ENCODE peak calls at places on chromosomes 6 and 20, in six cellular contexts. P is pancreas, F is spleen, I is body of pancreas, Q is Karpas-422, M is GM06990. A is an unnamed sample.

GRCh38 chr6:137334884-137335283 is 115.7 kb upstream of the IFNGR1 start:
- DNase-seq in Q (no peak), F (no peak), I (no peak), M (no peak), P (no peak), A (no peak)

GRCh38 chr6:146770275-146770964 is 171.6 kb downstream of the ADGB start:
- DNase-seq in Q (no peak), I (no peak), P (no peak), F (no peak), M (no peak), A (no peak)

GRCh38 chr20:24937579-24937978 is 11.5 kb upstream of the CST7 start:
- DNase-seq in P (no peak), I (no peak), M (no peak), F (peak), Q (no peak), A (no peak)

GRCh38 chr6:44009425-44010321 is 117.6 kb downstream of the MRPL14 start:
- DNase-seq in Q (no peak), P (no peak), F (no peak), M (no peak), I (peak), A (no peak)

GRCh38 chr6:166629628-166630027 is 2.6 kb upstream of the RPS6KA2 start:
- DNase-seq in M (no peak), Q (no peak), P (no peak), F (no peak), I (no peak), A (peak)

GRCh38 chr6:2748183-2748582 is 2.5 kb downstream of the MYLK4 start:
- DNase-seq in M (no peak), F (no peak), P (no peak), Q (no peak), I (no peak), A (no peak)

GRCh38 chr6:3359091-3359752 is 97.6 kb downstream of the SLC22A23 start:
- DNase-seq in Q (no peak), P (no peak), F (no peak), M (no peak), I (no peak), A (no peak)

GRCh38 chr20:46128310-46129151 is 10.4 kb downstream of the CD40 start:
- DNase-seq in M (no peak), F (peak), I (peak), Q (peak), P (peak), A (peak)

GRCh38 chr20:32945710-32946221 is 58.5 kb downstream of the SUN5 start:
- DNase-seq in I (no peak), P (no peak), Q (peak), M (no peak), F (no peak), A (peak)

GRCh38 chr6:89952696-89953095 is 58.4 kb downstream of the GJA10 start:
- DNase-seq in F (no peak), I (no peak), M (no peak), Q (no peak), P (no peak), A (peak)

GRCh38 chr6:25058387-25058786 is 122.6 kb upstream of the RIPOR2 start:
- DNase-seq in F (no peak), M (no peak), Q (no peak), I (no peak), P (no peak), A (no peak)

GRCh38 chr6:25062070-25062811 is 126.5 kb upstream of the RIPOR2 start:
- DNase-seq in M (no peak), I (no peak), Q (no peak), F (no peak), P (no peak), A (no peak)

GRCh38 chr6:25057121-25057520 is 121.4 kb upstream of the RIPOR2 start:
- DNase-seq in I (peak), F (no peak), P (no peak), Q (no peak), M (no peak), A (peak)

GRCh38 chr6:25060522-25060921 is 124.8 kb upstream of the RIPOR2 start:
- DNase-seq in M (no peak), Q (no peak), P (no peak), F (no peak), I (no peak), A (no peak)

DNA sequence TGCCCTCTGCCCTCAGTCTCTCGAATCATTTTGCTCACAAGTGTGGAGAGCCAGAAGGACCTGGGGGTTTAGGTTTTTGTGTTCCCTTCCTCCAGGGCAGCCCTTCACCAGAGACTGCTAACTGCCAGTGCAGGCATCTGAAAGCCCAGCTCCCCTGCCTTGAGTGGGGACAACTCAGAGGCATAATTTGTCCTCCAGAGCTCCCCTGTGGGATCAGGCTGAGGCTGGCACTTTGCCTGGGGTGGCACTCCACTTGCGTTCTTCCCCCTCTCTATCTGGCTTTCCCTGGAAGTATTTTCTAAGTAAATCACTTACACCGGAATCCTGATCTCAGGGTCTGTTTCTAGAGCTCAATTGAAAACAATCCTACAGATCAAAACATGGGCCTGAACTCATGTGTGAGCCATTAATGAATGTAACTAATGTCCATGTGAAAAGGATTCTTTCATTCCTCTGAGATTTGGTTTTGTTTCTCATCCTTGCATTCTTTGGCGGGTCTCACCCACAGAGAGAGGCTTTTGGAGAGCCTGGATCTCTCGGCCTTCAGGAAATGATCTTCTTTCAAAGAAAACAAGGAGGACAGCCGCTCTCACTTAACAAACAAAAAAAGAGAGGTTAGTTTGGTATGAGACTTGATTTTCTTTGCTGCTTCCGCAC is 125.7 kb upstream of the RIPOR2 start:
- DNase-seq in Q (no peak), P (no peak), I (no peak), F (no peak), M (no peak), A (no peak)
- H3K4me3 ChIP-seq in Q (no peak), P (no peak), I (no peak), F (no peak), M (no peak), A (no peak)

DNA sequence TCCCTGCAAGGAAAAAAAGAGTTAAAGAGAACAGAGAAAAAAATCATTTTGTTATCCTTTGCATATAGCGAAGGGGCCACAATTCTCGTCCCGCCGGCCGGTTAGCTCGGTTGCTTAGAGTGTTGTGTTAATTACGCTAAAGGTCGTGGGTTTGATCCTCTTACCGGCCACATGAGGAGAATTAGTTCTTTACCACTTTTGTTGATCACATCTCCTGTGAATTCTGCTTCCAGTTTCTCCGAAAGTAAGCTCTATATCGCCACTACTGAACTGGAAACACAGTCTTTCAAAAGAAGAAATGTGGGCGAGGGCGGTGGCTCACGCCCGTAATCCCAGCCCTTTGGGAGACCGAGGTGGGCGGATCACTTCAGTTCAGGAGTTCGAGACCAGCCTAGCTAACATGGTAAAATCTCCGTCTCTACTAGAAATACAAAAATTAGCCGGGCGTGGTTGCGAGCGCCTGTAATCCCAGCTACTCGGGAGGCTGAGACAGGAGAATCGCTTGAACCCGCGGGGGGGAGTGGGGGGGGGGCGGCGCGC is 13.4 kb downstream of the PRSS16 start:
- DNase-seq in M (no peak), F (no peak), I (no peak), P (no peak), Q (no peak), A (no peak)
- H3K4me3 ChIP-seq in M (no peak), F (no peak), I (no peak), P (no peak), Q (no peak), A (peak)

GRCh38 chr6:14123331-14124105 is 5.9 kb downstream of the CD83 start:
- DNase-seq in F (no peak), Q (no peak), M (no peak), I (no peak), P (no peak), A (peak)
- H3K4me3 ChIP-seq in F (no peak), Q (no peak), M (no peak), I (no peak), P (no peak), A (no peak)

GRCh38 chr6:71287926-71288227 is 734 bp upstream of the OGFRL1 start:
- DNase-seq in F (no peak), I (no peak), M (no peak), Q (no peak), P (no peak), A (no peak)

GRCh38 chr6:71289802-71290175 is 1.2 kb downstream of the OGFRL1 start:
- DNase-seq in I (no peak), Q (peak), P (no peak), F (no peak), M (no peak), A (no peak)

GRCh38 chr6:71289039-71289801 is 609 bp downstream of the OGFRL1 start:
- DNase-seq in F (peak), P (peak), I (peak), M (peak), Q (peak), A (peak)

GRCh38 chr6:71287038-71287437 is 1.6 kb upstream of the OGFRL1 start:
- DNase-seq in P (no peak), I (peak), Q (peak), M (no peak), F (peak), A (peak)

GRCh38 chr6:71288228-71289038 is at the start of gene OGFRL1:
- DNase-seq in Q (peak), P (peak), I (peak), F (peak), M (peak), A (peak)
- H3K4me3 ChIP-seq in Q (peak), P (peak), I (peak), F (peak), M (peak), A (peak)

DNA sequence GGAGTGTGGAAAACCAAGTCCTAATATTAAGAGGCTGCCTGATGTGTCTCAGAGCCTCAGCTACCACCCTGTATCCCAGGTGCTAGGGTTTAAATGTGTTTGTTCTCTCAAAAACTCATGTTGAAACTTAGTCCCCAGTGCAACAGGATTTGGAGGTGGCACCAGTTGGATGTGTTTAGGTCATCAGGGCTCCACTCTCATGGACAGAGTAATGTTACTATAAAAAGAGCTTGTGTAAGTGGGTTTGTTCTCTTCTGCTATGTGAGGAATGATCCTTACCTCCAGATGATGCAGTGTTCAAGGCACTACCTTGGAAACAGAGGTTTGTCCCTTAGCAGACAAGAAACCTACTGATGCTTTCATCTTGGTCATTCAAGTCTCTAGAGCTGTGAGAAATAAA is 164.9 kb upstream of the EPHA7 start:
- DNase-seq in Q (no peak), P (no peak), I (no peak), F (no peak), M (no peak), A (no peak)
- H3K4me3 ChIP-seq in Q (no peak), P (no peak), I (no peak), F (no peak), M (no peak), A (no peak)

GRCh38 chr6:132214716-132215115 is 186.6 kb downstream of the MOXD1 start:
- DNase-seq in F (no peak), Q (no peak), M (no peak), I (no peak), P (no peak), A (no peak)
- H3K4me3 ChIP-seq in F (no peak), Q (no peak), M (no peak), I (no peak), P (no peak), A (no peak)

GRCh38 chr6:96816182-96816888 is 20.9 kb downstream of the GPR63 start:
- DNase-seq in I (no peak), F (no peak), Q (no peak), M (no peak), P (no peak), A (no peak)
- H3K4me3 ChIP-seq in I (no peak), F (no peak), Q (no peak), M (no peak), P (no peak), A (no peak)

GRCh38 chr6:52307900-52308372 is 23.4 kb upstream of the MCM3 start:
- DNase-seq in I (no peak), F (no peak), M (no peak), Q (no peak), P (no peak), A (peak)

GRCh38 chr6:52304917-52305316 is 20.4 kb upstream of the MCM3 start:
- DNase-seq in M (no peak), I (no peak), P (no peak), Q (no peak), F (no peak), A (no peak)

GRCh38 chr6:52306972-52307849 is 22.7 kb upstream of the MCM3 start:
- DNase-seq in P (no peak), Q (no peak), F (peak), M (no peak), I (no peak), A (no peak)

GRCh38 chr6:52305385-52305784 is 20.8 kb upstream of the MCM3 start:
- DNase-seq in M (no peak), P (no peak), I (no peak), F (no peak), Q (no peak), A (no peak)

GRCh38 chr6:52305948-52306767 is 21.6 kb upstream of the MCM3 start:
- DNase-seq in M (peak), F (no peak), I (no peak), P (no peak), Q (peak), A (no peak)
- H3K4me3 ChIP-seq in M (no peak), F (no peak), I (no peak), P (no peak), Q (no peak), A (no peak)